ENCODE peak calls at places on chromosomes 12 and 14, in five cellular contexts. One of them, this sample, is unnamed.

GRCh38 chr12:89353188-89353822 is 1.0 kb upstream of the DUSP6 start:
- DNase-seq in mucosa of gallbladder: peak
- DNase-seq in kidney tubule cell: peak
- DNase-seq in breast epithelium: peak
- DNase-seq in NCI-H1417: peak
- DNase-seq in this sample: peak

GRCh38 chr14:58118097-58118496 is 33.9 kb downstream of the ARMH4 start:
- DNase-seq in mucosa of gallbladder: no peak
- DNase-seq in kidney tubule cell: peak
- DNase-seq in breast epithelium: no peak
- DNase-seq in NCI-H1417: no peak
- DNase-seq in this sample: no peak

GRCh38 chr12:113043240-113043639 is 13.3 kb upstream of the DTX1 start:
- DNase-seq in mucosa of gallbladder: no peak
- DNase-seq in kidney tubule cell: no peak
- DNase-seq in breast epithelium: no peak
- DNase-seq in NCI-H1417: no peak
- DNase-seq in this sample: no peak

GRCh38 chr14:64566651-64567122 is 16.9 kb downstream of the PPP1R36 start:
- DNase-seq in mucosa of gallbladder: no peak
- DNase-seq in kidney tubule cell: no peak
- DNase-seq in breast epithelium: no peak
- DNase-seq in NCI-H1417: no peak
- DNase-seq in this sample: no peak

GRCh38 chr12:88255224-88255623 is 113.1 kb downstream of the TMTC3 start:
- DNase-seq in mucosa of gallbladder: no peak
- DNase-seq in kidney tubule cell: no peak
- DNase-seq in breast epithelium: no peak
- DNase-seq in NCI-H1417: no peak
- DNase-seq in this sample: no peak

GRCh38 chr12:102551186-102551585 is 70.8 kb upstream of the IGF1 start:
- DNase-seq in mucosa of gallbladder: no peak
- DNase-seq in kidney tubule cell: no peak
- DNase-seq in breast epithelium: no peak
- DNase-seq in NCI-H1417: no peak
- DNase-seq in this sample: no peak

GRCh38 chr14:54702014-54702491 is 135.1 kb downstream of the SAMD4A start:
- DNase-seq in mucosa of gallbladder: no peak
- DNase-seq in kidney tubule cell: no peak
- DNase-seq in breast epithelium: no peak
- DNase-seq in NCI-H1417: no peak
- DNase-seq in this sample: no peak

GRCh38 chr14:30559638-30560071 is 697 bp downstream of the G2E3 start:
- DNase-seq in mucosa of gallbladder: no peak
- DNase-seq in kidney tubule cell: peak
- DNase-seq in breast epithelium: no peak
- DNase-seq in NCI-H1417: peak
- DNase-seq in this sample: peak

GRCh38 chr14:54166049-54166950 is 209.7 kb upstream of the BMP4 start:
- DNase-seq in mucosa of gallbladder: no peak
- DNase-seq in kidney tubule cell: peak
- DNase-seq in breast epithelium: no peak
- DNase-seq in NCI-H1417: no peak
- DNase-seq in this sample: peak

GRCh38 chr12:40106655-40107054 is 774 bp upstream of the SLC2A13 start:
- DNase-seq in mucosa of gallbladder: no peak
- DNase-seq in kidney tubule cell: no peak
- DNase-seq in breast epithelium: no peak
- DNase-seq in NCI-H1417: no peak
- DNase-seq in this sample: no peak

GRCh38 chr12:124188561-124189405 is 106.1 kb upstream of the RFLNA start:
- DNase-seq in mucosa of gallbladder: peak
- DNase-seq in kidney tubule cell: peak
- DNase-seq in breast epithelium: no peak
- DNase-seq in NCI-H1417: no peak
- DNase-seq in this sample: peak

GRCh38 chr12:89542912-89543592 is 17.2 kb upstream of the POC1B start:
- DNase-seq in mucosa of gallbladder: peak
- DNase-seq in kidney tubule cell: peak
- DNase-seq in breast epithelium: peak
- DNase-seq in NCI-H1417: peak
- DNase-seq in this sample: peak

GRCh38 chr12:64781374-64782029 is 22.3 kb upstream of the GNS start:
- DNase-seq in mucosa of gallbladder: peak
- DNase-seq in kidney tubule cell: peak
- DNase-seq in breast epithelium: no peak
- DNase-seq in NCI-H1417: peak
- DNase-seq in this sample: no peak

GRCh38 chr12:98438826-98439225 is 76.6 kb upstream of the TMPO start:
- DNase-seq in mucosa of gallbladder: no peak
- DNase-seq in kidney tubule cell: no peak
- DNase-seq in breast epithelium: no peak
- DNase-seq in NCI-H1417: no peak
- DNase-seq in this sample: no peak

GRCh38 chr12:45302621-45303020 is 86.7 kb downstream of the ANO6 start:
- DNase-seq in mucosa of gallbladder: no peak
- DNase-seq in kidney tubule cell: no peak
- DNase-seq in breast epithelium: no peak
- DNase-seq in NCI-H1417: no peak
- DNase-seq in this sample: no peak

GRCh38 chr12:1434296-1434955 is 160.0 kb downstream of the FBXL14 start:
- DNase-seq in mucosa of gallbladder: no peak
- DNase-seq in kidney tubule cell: no peak
- DNase-seq in breast epithelium: no peak
- DNase-seq in NCI-H1417: no peak
- DNase-seq in this sample: no peak

This sample was measured in SK-MEL-5.